ENCODE peak calls at places on chromosomes 2 and 18, in four cellular contexts. N is neural progenitor cell, B is MM.1S, Y is GM23248. T is an unnamed sample. For H3K4me1, the result is how much of the 10 kb centered on the place peaks cover.

GRCh38 chr2:157032019-157032418 is 225.5 kb upstream of the GALNT5 start:
- DNase-seq in Y (peak), N (no peak), B (no peak), T (no peak)

GRCh38 chr2:53181759-53182158 is 585.8 kb upstream of the CHAC2 start:
- DNase-seq in Y (no peak), N (no peak), B (no peak), T (no peak)

GRCh38 chr2:98253461-98254073 is 92.7 kb upstream of the CNGA3 start:
- DNase-seq in Y (peak), B (no peak), N (no peak), T (no peak)

GRCh38 chr2:239182981-239183791 is 217.6 kb downstream of the HDAC4 start:
- DNase-seq in B (no peak), Y (no peak), N (no peak), T (no peak)

GRCh38 chr2:70113396-70114100 is 26.3 kb downstream of the PCBP1 start:
- DNase-seq in N (no peak), B (no peak), Y (no peak), T (no peak)

GRCh38 chr2:203544402-203544801 is 9.3 kb upstream of the RAPH1 start:
- DNase-seq in N (no peak), B (no peak), Y (no peak), T (no peak)

GRCh38 chr2:8542381-8543064 is 139.3 kb upstream of the ID2 start:
- DNase-seq in B (no peak), Y (no peak), N (no peak), T (no peak)

GRCh38 chr18:657311-657997 is at the start of gene TYMS:
- DNase-seq in Y (peak), N (peak), B (peak), T (peak)

GRCh38 chr18:76932026-76932819 is 109.9 kb downstream of the ZNF236 start:
- DNase-seq in N (no peak), Y (peak), B (no peak), T (no peak)

GRCh38 chr2:72826156-72826477 is 284 bp upstream of the EXOC6B start:
- DNase-seq in N (no peak), Y (no peak), B (no peak), T (no peak)

GRCh38 chr18:58639751-58640427 is 11.0 kb upstream of the ALPK2 start:
- DNase-seq in N (no peak), B (peak), Y (peak), T (peak)

GRCh38 chr2:211930331-211930730 is 608.3 kb downstream of the ERBB4 start:
- DNase-seq in N (no peak), B (peak), Y (no peak), T (peak)

GRCh38 chr18:31977270-31977872 is 34.4 kb upstream of the TRAPPC8 start:
- DNase-seq in Y (peak), N (peak), B (peak), T (peak)

GRCh38 chr2:142642654-142643053 is 234.8 kb upstream of the KYNU start:
- DNase-seq in N (no peak), Y (peak), B (no peak), T (no peak)

GRCh38 chr18:50626317-50626716 is 66.4 kb downstream of the MAPK4 start:
- DNase-seq in Y (no peak), N (no peak), B (no peak), T (no peak)

GRCh38 chr2:46803551-46803885 is 112.1 kb downstream of the MCFD2 start:
- DNase-seq in Y (peak), B (no peak), N (no peak), T (no peak)

GRCh38 chr2:204505946-204506345 is 39.3 kb upstream of the PARD3B start:
- DNase-seq in B (no peak), N (no peak), Y (peak), T (no peak)

GRCh38 chr2:121471571-121472464 is 58.9 kb upstream of the RNU4ATAC start:
- DNase-seq in Y (peak), N (no peak), B (no peak), T (peak)

GRCh38 chr18:46536215-46536874 is 120.7 kb downstream of the LOXHD1 start:
- DNase-seq in Y (peak), N (no peak), B (no peak), T (no peak)

GRCh38 chr2:129296401-129297343 is 682.8 kb upstream of the RAB6C start:
- DNase-seq in Y (no peak), N (no peak), B (no peak), T (no peak)

GRCh38 chr2:71460595-71461303 is 7.4 kb downstream of the DYSF start:
- DNase-seq in B (no peak), Y (peak), N (peak), T (peak)

GRCh38 chr2:60867848-60868247 is 13.5 kb upstream of the REL start:
- DNase-seq in Y (no peak), B (no peak), N (no peak), T (no peak)

GRCh38 chr2:72427022-72427861 is 279.6 kb upstream of the CYP26B1 start:
- DNase-seq in Y (no peak), N (no peak), B (no peak), T (no peak)

GRCh38 chr2:97911210-97911921 is 84.4 kb downstream of the TMEM131 start:
- DNase-seq in B (no peak), Y (peak), N (no peak), T (no peak)

GRCh38 chr2:144518744-144519596 is 949 bp downstream of the ZEB2 start:
- DNase-seq in Y (peak), B (peak), N (no peak), T (no peak)

DNA sequence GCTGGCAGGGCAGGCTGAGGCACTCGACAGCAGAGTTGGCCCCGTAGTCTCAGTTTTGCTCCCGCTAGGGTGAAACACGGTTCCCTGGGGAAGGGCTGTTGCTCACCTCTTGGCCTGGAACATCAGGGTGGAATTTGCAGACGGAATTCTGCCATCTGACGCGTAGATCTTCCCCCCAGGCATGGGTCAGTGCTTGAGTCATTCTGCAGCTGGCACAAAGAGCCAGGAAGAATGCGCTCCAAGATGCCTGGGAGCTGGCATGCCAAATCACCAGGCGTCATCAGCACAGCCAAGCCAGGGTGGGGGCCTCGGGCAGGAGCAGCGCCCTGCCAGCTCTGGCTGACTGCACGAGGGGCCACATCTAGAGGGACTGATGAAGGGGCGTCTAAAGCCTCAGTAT is 42.7 kb downstream of the ODC1 start:
- DNase-seq in B (no peak), N (no peak), Y (peak), T (no peak)
- TF ChIP-seq EZH2phosphoT487 in B (no peak), N (no peak), Y (no peak), T (no peak)

GRCh38 chr2:74845217-74845751 is 11.4 kb downstream of the HK2 start:
- DNase-seq in B (no peak), Y (peak), N (peak), T (peak)
- H3K4me1 ChIP-seq in B (half or more), Y (half or more), N (under half), T (half or more)

DNA sequence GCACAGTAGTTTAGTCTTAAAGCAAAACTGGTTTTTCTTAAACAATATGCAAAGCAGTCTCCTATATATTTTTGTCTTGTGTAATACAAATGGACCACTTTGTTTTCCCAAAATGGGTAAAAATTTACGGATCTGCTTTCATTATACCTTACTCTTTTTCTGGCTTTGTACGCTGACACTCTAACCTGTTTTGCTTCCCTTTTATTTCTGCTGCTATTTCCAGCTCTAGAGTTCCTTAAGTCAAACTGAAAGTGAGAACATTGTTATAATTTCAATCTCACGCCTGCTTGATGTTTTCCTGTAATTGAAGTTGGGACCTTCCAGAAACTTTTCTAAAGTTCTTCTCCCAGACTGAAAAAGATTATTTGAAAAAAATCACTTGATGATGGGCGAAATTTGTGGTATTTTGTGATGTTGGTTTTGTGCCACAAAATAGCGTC is 1.7 kb downstream of the GLS start:
- DNase-seq in Y (no peak), N (no peak), B (no peak), T (no peak)
- TF ChIP-seq EZH2phosphoT487 in Y (no peak), N (no peak), B (no peak), T (no peak)

GRCh38 chr2:43160778-43161177 is 65.6 kb downstream of the ZFP36L2 start:
- DNase-seq in N (no peak), B (no peak), Y (no peak), T (no peak)
- H3K4me1 ChIP-seq in N (under half), B (under half), Y (under half), T (under half)

DNA sequence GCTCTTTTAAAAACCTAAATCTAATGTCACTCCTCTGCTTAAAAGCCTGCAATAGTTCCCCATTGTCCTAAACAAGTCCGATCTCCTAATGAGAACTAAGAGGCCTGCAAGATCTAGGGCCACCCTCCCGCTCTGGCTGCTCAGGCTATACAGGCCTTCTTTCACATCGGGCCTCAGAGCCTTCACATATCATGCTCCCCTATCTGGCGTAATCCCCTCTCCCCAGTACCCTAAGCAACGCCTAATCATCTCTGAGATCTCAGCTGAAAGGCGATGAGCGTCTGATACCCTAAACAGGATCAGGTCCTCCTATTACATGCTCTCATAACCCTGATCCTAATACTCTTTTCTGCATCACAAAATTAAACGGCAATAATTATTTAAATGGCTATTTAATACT is 1.8 kb downstream of the MAP4K3 start:
- DNase-seq in B (no peak), Y (peak), N (peak), T (peak)
- TF ChIP-seq EZH2phosphoT487 in B (no peak), Y (no peak), N (no peak), T (no peak)

GRCh38 chr2:112629224-112629623 is 16.5 kb upstream of the SLC20A1 start:
- DNase-seq in N (no peak), Y (no peak), B (no peak), T (no peak)
- H3K4me1 ChIP-seq in N (under half), Y (half or more), B (under half), T (under half)

T was measured in GM23338.